ENCODE peak calls at places on chromosome 6, in four cellular contexts. One of them, this sample, is unnamed.

GRCh38 chr6:130037207-130037811 is 18.9 kb downstream of the L3MBTL3 start:
- DNase-seq in MM.1S: peak
- DNase-seq in endodermal cell: no peak
- DNase-seq in fibroblast of the aortic adventitia: peak
- DNase-seq in this sample: no peak

GRCh38 chr6:146905313-146905712 is 298.9 kb upstream of the STXBP5 start:
- DNase-seq in MM.1S: no peak
- DNase-seq in endodermal cell: no peak
- DNase-seq in fibroblast of the aortic adventitia: peak
- DNase-seq in this sample: no peak

GRCh38 chr6:75349262-75349984 is 64.8 kb upstream of the TMEM30A start:
- DNase-seq in MM.1S: no peak
- DNase-seq in endodermal cell: peak
- DNase-seq in fibroblast of the aortic adventitia: peak
- DNase-seq in this sample: no peak

GRCh38 chr6:20559924-20560551 is 25.8 kb downstream of the CDKAL1 start:
- DNase-seq in MM.1S: no peak
- DNase-seq in endodermal cell: no peak
- DNase-seq in fibroblast of the aortic adventitia: peak
- DNase-seq in this sample: no peak

GRCh38 chr6:167985205-167985604 is 12.3 kb upstream of the KIF25 start:
- DNase-seq in MM.1S: no peak
- DNase-seq in endodermal cell: no peak
- DNase-seq in fibroblast of the aortic adventitia: no peak
- DNase-seq in this sample: no peak

GRCh38 chr6:136113736-136114173 is 136.4 kb downstream of the MTFR2 start:
- DNase-seq in MM.1S: no peak
- DNase-seq in endodermal cell: peak
- DNase-seq in fibroblast of the aortic adventitia: peak
- DNase-seq in this sample: no peak

GRCh38 chr6:75230484-75231325 is 12.9 kb downstream of the COX7A2 start:
- DNase-seq in MM.1S: no peak
- DNase-seq in endodermal cell: peak
- DNase-seq in fibroblast of the aortic adventitia: peak
- DNase-seq in this sample: no peak

GRCh38 chr6:90715093-90715655 is 128.3 kb upstream of the MAP3K7 start:
- DNase-seq in MM.1S: no peak
- DNase-seq in endodermal cell: no peak
- DNase-seq in fibroblast of the aortic adventitia: peak
- DNase-seq in this sample: no peak

GRCh38 chr6:26322645-26323482 is 42.1 kb upstream of the BTN3A2 start:
- DNase-seq in MM.1S: peak
- DNase-seq in endodermal cell: peak
- DNase-seq in fibroblast of the aortic adventitia: peak
- DNase-seq in this sample: no peak

GRCh38 chr6:134172020-134172766 is 119.8 kb upstream of the SLC2A12 start:
- DNase-seq in MM.1S: no peak
- DNase-seq in endodermal cell: no peak
- DNase-seq in fibroblast of the aortic adventitia: peak
- DNase-seq in this sample: no peak

GRCh38 chr6:72554203-72554564 is 67.7 kb upstream of the KCNQ5 start:
- DNase-seq in MM.1S: no peak
- DNase-seq in endodermal cell: no peak
- DNase-seq in fibroblast of the aortic adventitia: peak
- DNase-seq in this sample: no peak

GRCh38 chr6:144582939-144583613 is 297.9 kb downstream of the UTRN start:
- DNase-seq in MM.1S: peak
- DNase-seq in endodermal cell: peak
- DNase-seq in fibroblast of the aortic adventitia: peak
- DNase-seq in this sample: peak

GRCh38 chr6:20069130-20069529 is 143.1 kb downstream of the MBOAT1 start:
- DNase-seq in MM.1S: no peak
- DNase-seq in endodermal cell: no peak
- DNase-seq in fibroblast of the aortic adventitia: no peak
- DNase-seq in this sample: no peak

GRCh38 chr6:158810149-158811095 is 8.7 kb downstream of the EZR start:
- DNase-seq in MM.1S: no peak
- DNase-seq in endodermal cell: peak
- DNase-seq in fibroblast of the aortic adventitia: no peak
- DNase-seq in this sample: no peak

GRCh38 chr6:40877362-40877761 is 161.7 kb downstream of the UNC5CL start:
- DNase-seq in MM.1S: no peak
- DNase-seq in endodermal cell: no peak
- DNase-seq in fibroblast of the aortic adventitia: no peak
- DNase-seq in this sample: no peak

GRCh38 chr6:25006565-25007001 is 70.8 kb upstream of the RIPOR2 start:
- DNase-seq in MM.1S: no peak
- DNase-seq in endodermal cell: no peak
- DNase-seq in fibroblast of the aortic adventitia: peak
- DNase-seq in this sample: no peak

GRCh38 chr6:35140991-35141720 is at the start of gene TCP11:
- DNase-seq in MM.1S: no peak
- DNase-seq in endodermal cell: peak
- DNase-seq in fibroblast of the aortic adventitia: no peak
- DNase-seq in this sample: peak

GRCh38 chr6:139762587-139763031 is 388.2 kb upstream of the CITED2 start:
- DNase-seq in MM.1S: no peak
- DNase-seq in endodermal cell: no peak
- DNase-seq in fibroblast of the aortic adventitia: no peak
- DNase-seq in this sample: no peak

GRCh38 chr6:26258199-26258977 is 106.6 kb upstream of the BTN3A2 start:
- DNase-seq in MM.1S: no peak
- DNase-seq in endodermal cell: no peak
- DNase-seq in fibroblast of the aortic adventitia: no peak
- DNase-seq in this sample: no peak

GRCh38 chr6:45737331-45738056 is 278.2 kb downstream of the CLIC5 start:
- DNase-seq in MM.1S: peak
- DNase-seq in endodermal cell: no peak
- DNase-seq in fibroblast of the aortic adventitia: no peak
- DNase-seq in this sample: peak

GRCh38 chr6:31308050-31308844 is 36.4 kb upstream of the HLA-C start:
- DNase-seq in MM.1S: peak
- DNase-seq in endodermal cell: peak
- DNase-seq in fibroblast of the aortic adventitia: no peak
- DNase-seq in this sample: peak

GRCh38 chr6:91852232-91852631 is 1265.4 kb upstream of the MAP3K7 start:
- DNase-seq in MM.1S: no peak
- DNase-seq in endodermal cell: no peak
- DNase-seq in fibroblast of the aortic adventitia: no peak
- DNase-seq in this sample: no peak

GRCh38 chr6:163738725-163739124 is 324.2 kb downstream of the QKI start:
- DNase-seq in MM.1S: peak
- DNase-seq in endodermal cell: peak
- DNase-seq in fibroblast of the aortic adventitia: no peak
- DNase-seq in this sample: no peak

GRCh38 chr6:75024796-75025195 is 181.1 kb downstream of the COL12A1 start:
- DNase-seq in MM.1S: no peak
- DNase-seq in endodermal cell: no peak
- DNase-seq in fibroblast of the aortic adventitia: no peak
- DNase-seq in this sample: no peak

GRCh38 chr6:42390228-42390934 is 61.3 kb downstream of the TRERF1 start:
- DNase-seq in MM.1S: no peak
- DNase-seq in endodermal cell: no peak
- DNase-seq in fibroblast of the aortic adventitia: no peak
- DNase-seq in this sample: no peak

GRCh38 chr6:87747646-87748045 is 45.6 kb upstream of the AKIRIN2 start:
- DNase-seq in MM.1S: no peak
- DNase-seq in endodermal cell: no peak
- DNase-seq in fibroblast of the aortic adventitia: no peak
- DNase-seq in this sample: peak

GRCh38 chr6:80165819-80166218 is 59.3 kb downstream of the BCKDHB start:
- DNase-seq in MM.1S: no peak
- DNase-seq in endodermal cell: no peak
- DNase-seq in fibroblast of the aortic adventitia: no peak
- DNase-seq in this sample: no peak

GRCh38 chr6:3296537-3297453 is 38.0 kb downstream of the PSMG4 start:
- DNase-seq in MM.1S: no peak
- DNase-seq in endodermal cell: peak
- DNase-seq in fibroblast of the aortic adventitia: no peak
- DNase-seq in this sample: no peak

DNA sequence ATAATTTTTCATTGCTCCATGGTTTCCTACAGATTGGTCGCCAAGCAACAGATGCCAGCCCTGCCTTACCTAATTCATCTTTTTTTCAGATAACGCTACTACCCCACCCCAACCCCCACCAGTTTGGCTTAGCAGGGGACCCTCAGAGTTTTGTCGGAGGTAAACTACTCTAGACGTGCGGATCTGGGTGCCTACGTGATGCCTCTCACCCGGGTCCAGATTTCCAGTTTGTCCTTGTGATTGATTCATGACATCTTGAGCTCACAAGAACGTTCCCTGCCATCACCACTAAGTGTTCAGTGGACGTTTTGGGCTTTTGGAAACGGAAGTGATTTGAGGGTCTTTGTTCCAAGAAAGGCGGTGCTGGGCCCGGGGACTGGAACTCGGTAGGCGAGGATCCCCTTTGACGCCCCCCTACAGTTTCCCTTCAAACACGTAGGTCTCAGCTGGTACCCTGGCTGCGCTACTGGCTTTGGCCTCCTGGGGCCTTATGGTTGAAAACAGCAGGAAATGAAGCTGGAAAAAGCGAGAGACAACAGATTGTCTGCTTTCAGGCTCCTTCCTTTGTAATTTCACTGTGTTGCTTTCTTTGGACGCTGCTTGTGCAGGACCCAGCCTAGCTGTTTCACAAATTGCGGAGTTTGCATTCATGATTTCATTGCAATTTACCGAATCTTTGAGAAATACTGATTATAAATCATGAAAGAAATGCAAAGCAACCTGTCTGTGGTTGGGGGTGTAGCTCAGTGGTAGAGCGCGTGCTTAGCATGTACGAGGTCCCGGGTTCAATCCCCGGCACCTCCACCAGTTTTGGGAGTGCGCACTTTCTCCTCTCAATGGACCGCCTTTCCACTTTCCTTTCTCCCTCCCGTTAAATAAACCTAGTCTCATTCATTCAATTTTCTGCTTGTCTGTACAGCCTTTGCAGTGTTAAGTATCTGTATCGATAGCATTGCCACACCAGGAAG is 81.0 kb downstream of the GPX5 start:
- DNase-seq in MM.1S: no peak
- DNase-seq in endodermal cell: peak
- DNase-seq in fibroblast of the aortic adventitia: peak
- DNase-seq in this sample: peak
- TF ChIP-seq CTCF in MM.1S: no peak
- TF ChIP-seq CTCF in endodermal cell: peak
- TF ChIP-seq CTCF in fibroblast of the aortic adventitia: peak
- TF ChIP-seq CTCF in this sample: no peak

DNA sequence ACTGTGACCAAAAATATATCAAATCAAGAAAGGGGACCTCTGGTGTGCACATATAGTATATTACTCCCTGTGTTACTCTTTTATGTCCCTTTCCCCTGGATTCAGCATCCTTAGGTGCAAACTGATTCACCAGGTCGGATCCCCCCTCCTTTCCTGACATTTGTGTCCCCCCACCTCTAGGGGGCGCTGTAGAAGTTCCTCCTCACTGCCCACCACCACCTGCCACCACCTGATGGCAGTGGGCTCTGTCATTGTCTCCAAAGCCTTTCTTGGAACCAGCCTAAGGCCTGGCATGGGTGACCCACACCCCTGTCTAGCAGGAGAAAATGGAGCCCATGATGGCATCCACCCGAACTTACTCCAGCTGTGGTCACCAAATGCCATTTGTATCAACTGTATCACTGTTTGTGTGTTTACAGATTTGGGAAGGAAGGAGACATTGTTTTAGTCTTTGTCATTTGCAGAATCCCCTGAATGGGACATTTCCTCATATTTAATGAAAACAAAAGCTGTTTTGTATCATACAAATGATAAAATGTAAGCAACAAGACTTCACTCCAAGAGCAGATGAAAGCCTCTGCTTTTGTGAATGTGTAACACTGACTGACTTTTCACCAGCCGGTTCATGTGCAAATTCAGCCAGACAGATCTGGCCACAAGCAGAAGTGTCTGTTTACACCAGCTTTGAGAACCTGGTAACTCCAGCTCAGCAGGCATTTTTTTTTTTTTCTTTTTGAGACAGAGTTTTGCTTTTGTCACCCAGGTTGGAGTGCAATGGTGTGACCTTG is 66.2 kb downstream of the ARMC2 start:
- DNase-seq in MM.1S: no peak
- DNase-seq in endodermal cell: peak
- DNase-seq in fibroblast of the aortic adventitia: no peak
- DNase-seq in this sample: peak
- TF ChIP-seq CTCF in MM.1S: peak
- TF ChIP-seq CTCF in endodermal cell: peak
- TF ChIP-seq CTCF in fibroblast of the aortic adventitia: peak
- TF ChIP-seq CTCF in this sample: peak

GRCh38 chr6:125826695-125827463 is 36.1 kb downstream of the NCOA7 start:
- DNase-seq in MM.1S: no peak
- DNase-seq in endodermal cell: no peak
- DNase-seq in fibroblast of the aortic adventitia: no peak
- DNase-seq in this sample: no peak
- TF ChIP-seq CTCF in MM.1S: no peak
- TF ChIP-seq CTCF in endodermal cell: no peak
- TF ChIP-seq CTCF in fibroblast of the aortic adventitia: no peak
- TF ChIP-seq CTCF in this sample: no peak

DNA sequence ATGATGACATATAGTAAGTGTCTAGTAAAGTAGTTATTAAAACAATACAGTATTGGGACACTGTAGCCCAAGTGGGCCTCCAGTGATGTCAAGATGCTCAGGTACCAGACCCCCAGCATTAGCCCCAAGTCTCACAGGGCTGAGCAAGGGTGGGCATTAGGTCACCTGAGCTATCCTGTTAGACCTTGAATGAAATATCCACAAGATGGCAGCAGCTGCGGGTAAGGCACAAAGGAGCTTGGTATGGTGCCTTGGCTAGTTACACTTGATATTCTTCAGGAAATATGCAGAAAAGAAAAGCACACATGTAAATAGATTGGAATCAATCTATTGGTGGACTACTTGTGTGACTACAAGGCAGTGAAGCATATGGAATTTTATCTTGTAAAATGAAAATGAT is 701.8 kb upstream of the ADGRB3 start:
- DNase-seq in MM.1S: peak
- DNase-seq in endodermal cell: peak
- DNase-seq in fibroblast of the aortic adventitia: no peak
- DNase-seq in this sample: no peak
- TF ChIP-seq CTCF in MM.1S: peak
- TF ChIP-seq CTCF in endodermal cell: peak
- TF ChIP-seq CTCF in fibroblast of the aortic adventitia: no peak
- TF ChIP-seq CTCF in this sample: peak

DNA sequence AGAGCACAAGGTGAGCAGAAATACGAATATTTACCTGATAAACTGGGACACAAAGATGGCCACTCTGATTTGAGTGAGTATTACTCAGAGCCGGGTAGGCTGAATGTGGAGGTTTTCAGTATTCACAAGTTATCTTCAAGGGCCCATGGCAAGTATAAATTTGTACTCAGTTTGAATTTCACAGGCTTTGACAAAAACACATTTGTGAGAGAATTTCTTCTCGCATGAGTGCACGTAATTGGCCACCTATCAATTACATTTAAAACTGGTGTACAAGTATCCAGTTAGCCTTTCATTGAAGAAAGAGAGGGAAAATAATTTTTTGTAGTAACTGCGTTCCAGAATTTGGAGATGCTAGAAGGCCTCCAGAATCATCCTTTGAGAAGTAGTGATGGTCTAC is 28.6 kb upstream of the RFPL4B start:
- DNase-seq in MM.1S: no peak
- DNase-seq in endodermal cell: no peak
- DNase-seq in fibroblast of the aortic adventitia: no peak
- DNase-seq in this sample: no peak
- TF ChIP-seq CTCF in MM.1S: no peak
- TF ChIP-seq CTCF in endodermal cell: no peak
- TF ChIP-seq CTCF in fibroblast of the aortic adventitia: no peak
- TF ChIP-seq CTCF in this sample: no peak

This sample was measured in GM13977.